ENCODE peak calls at places on chromosomes 13 and 19, in six cellular contexts. Y, H, M, P, F and B are unnamed samples.
A peak's percentile ranks its signal among the peaks of the same experiment; 100 is the strongest.

GRCh38 chr13:110277357-110277950 is 29.5 kb downstream of the COL4A1 start:
- DNase-seq in Y (no peak), H (no peak), M (no peak), P (no peak), F (no peak), B (no peak)

GRCh38 chr13:32881074-32881791 is 135.0 kb upstream of the KL start:
- DNase-seq in Y (no peak), H (no peak), M (no peak), P (no peak), F (no peak), B (no peak)

GRCh38 chr19:51027126-51027806 is 850 bp upstream of the KLK11 start:
- DNase-seq in Y (no peak), H (no peak), M (no peak), P (no peak), F (no peak), B (no peak)

GRCh38 chr19:58558066-58558622 is at the start of gene UBE2M:
- DNase-seq in Y (no peak), H (no peak), M (peak; percentile 57), P (no peak), F (no peak), B (no peak)

GRCh38 chr19:29499261-29499920 is 26.4 kb upstream of the VSTM2B start:
- DNase-seq in Y (no peak), H (no peak), M (no peak), P (no peak), F (no peak), B (no peak)

GRCh38 chr19:10352764-10353671 is 13.6 kb upstream of the ICAM3 start:
- DNase-seq in Y (peak; percentile 96), H (peak; percentile 13), M (peak; percentile 38), P (no peak), F (no peak), B (no peak)

GRCh38 chr13:94967183-94968039 is 255.1 kb upstream of the SOX21 start:
- DNase-seq in Y (peak; percentile 81), H (peak; percentile 23), M (peak; percentile 25), P (no peak), F (no peak), B (peak; percentile 47)

GRCh38 chr13:48251616-48252081 is 18.6 kb downstream of the ITM2B start:
- DNase-seq in Y (no peak), H (no peak), M (no peak), P (no peak), F (no peak), B (no peak)

GRCh38 chr13:52650731-52651130 is 1.9 kb upstream of the SUGT1 start:
- DNase-seq in Y (no peak), H (no peak), M (peak; percentile 17), P (no peak), F (no peak), B (no peak)

GRCh38 chr13:43874512-43875092 is 4.9 kb downstream of the CCDC122 start:
- DNase-seq in Y (no peak), H (no peak), M (peak; percentile 4), P (no peak), F (no peak), B (no peak)

GRCh38 chr19:3983936-3984583 is 1.2 kb downstream of the EEF2 start:
- DNase-seq in Y (peak; percentile 45), H (peak; percentile 60), M (peak; percentile 27), P (no peak), F (no peak), B (peak; percentile 42)

GRCh38 chr19:46745521-46746280 is at the start of gene FKRP:
- DNase-seq in Y (no peak), H (no peak), M (peak; percentile 73), P (no peak), F (no peak), B (peak; percentile 66)

GRCh38 chr13:67372868-67373464 is 142.8 kb upstream of the PCDH9 start:
- DNase-seq in Y (no peak), H (no peak), M (no peak), P (no peak), F (no peak), B (no peak)

GRCh38 chr19:21891086-21891485 is 55.1 kb upstream of the ZNF43 start:
- DNase-seq in Y (no peak), H (no peak), M (no peak), P (no peak), F (no peak), B (no peak)
- TF ChIP-seq POLR2A in Y (no peak), H (no peak), M (no peak), P (no peak), F (no peak), B (no peak)

GRCh38 chr19:34145741-34146202 is 26.5 kb upstream of the LSM14A start:
- DNase-seq in Y (peak; percentile 53), H (peak; percentile 33), M (peak; percentile 66), P (no peak), F (peak; percentile 46), B (no peak)
- TF ChIP-seq TAF1 in Y (no peak), H (no peak), M (no peak), P (no peak), F (no peak), B (no peak)

DNA sequence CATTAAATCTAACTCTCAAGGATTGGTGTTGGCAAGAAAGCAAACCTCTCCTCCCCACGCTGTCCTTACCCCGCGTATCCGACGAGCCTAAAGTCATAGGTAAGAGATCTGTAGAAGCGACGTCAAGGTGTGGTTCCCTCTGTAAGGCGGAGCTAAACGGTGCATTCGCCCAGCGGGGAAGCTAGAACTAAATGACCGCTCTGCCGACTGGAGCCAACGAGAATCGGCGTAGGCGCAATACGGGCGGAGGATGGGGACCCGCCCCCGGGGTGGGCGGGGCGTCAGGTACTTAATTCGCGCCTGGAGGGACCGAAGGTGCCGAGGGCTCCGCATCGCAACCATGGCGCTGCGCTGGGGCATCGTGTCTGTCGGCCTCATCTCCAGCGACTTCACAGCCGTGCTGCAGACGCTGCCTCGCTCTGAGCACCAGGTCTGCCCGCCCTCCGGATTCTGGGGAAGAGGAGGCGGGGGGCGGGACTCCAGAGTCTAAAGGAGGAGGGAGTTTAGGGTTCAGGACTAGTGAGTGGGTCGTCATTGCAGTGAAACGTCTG is at the start of gene DHDH:
- DNase-seq in Y (peak; percentile 97), H (peak; percentile 57), M (peak; percentile 91), P (peak; percentile 26), F (peak; percentile 74), B (peak; percentile 71)
- TF ChIP-seq POLR2AphosphoS5 in Y (peak; percentile 68), H (no peak), M (no peak), P (no peak), F (peak; percentile 31), B (no peak)

DNA sequence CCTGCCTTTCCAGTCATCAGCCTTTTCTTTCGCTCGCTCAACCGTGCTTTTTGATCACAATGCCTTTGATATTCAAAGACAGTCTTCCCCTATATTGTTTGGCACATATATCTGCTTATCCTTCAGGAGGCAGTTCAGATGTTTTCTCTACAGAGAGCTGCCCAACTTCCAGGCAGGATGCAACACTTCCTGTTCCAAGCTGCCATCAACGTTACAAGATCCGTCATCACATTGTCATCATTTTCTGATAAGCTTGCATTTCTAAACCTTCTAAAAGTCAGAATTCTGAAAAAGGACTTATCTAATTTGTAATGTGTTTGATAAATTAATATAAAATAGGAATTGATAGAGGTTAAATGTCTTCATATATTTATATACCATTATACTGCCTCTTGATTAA is 574.2 kb downstream of the TBC1D4 start:
- DNase-seq in Y (no peak), H (no peak), M (no peak), P (no peak), F (no peak), B (no peak)
- TF ChIP-seq POLR2A in Y (no peak), H (no peak), M (no peak), P (no peak), F (no peak), B (no peak)

GRCh38 chr13:50936681-50937080 is 27.1 kb downstream of the RNASEH2B start:
- DNase-seq in Y (no peak), H (no peak), M (no peak), P (no peak), F (no peak), B (no peak)
- TF ChIP-seq TAF1 in Y (no peak), H (no peak), M (no peak), P (no peak), F (no peak), B (no peak)

DNA sequence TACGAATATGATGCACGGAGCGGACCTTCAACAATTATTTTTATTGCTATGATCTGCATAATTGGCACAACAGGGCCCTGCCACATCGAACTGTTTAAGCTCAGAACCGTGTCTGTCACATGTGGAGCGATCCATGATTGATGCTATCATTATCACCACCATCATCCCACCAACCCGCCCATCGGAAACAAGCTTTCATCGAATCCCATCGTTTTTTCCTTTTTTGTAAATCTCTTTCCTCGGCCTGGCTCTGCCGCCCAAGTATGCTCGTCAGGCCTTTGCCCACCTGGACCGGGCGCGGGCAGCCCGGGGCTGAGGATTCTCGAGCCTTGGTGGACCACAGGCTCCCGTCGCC is 533 bp upstream of the DCAF15 start:
- DNase-seq in Y (no peak), H (no peak), M (no peak), P (no peak), F (no peak), B (no peak)
- TF ChIP-seq POLR2AphosphoS5 in Y (no peak), H (no peak), M (no peak), P (no peak), F (no peak), B (no peak)